ENCODE peak calls at places on chromosomes 11 and 22, in nine cellular contexts. G is amygdala; X is NCI-H1417 treated with DMSO at 0.1 percent for 48 hours; W is GDM1; R is A172; H is activated T-cell treated with anti-CD3 and anti-CD28 coated beads, Interleukin-2, amount 50 U/mL, for 1 hour; O is nephron progenitor cell; T is pancreas; L is RWPE1. K is an unnamed sample.

GRCh38 chr11:73257342-73258103 is 14.6 kb upstream of the P2RY6 start:
- DNase-seq in L (peak; percentile 50), T (no peak), G (no peak), O (peak; percentile 36), H (no peak), X (no peak), W (no peak), R (peak; percentile 90), K (no peak)

GRCh38 chr22:35043251-35043931 is 22.6 kb upstream of the ISX start:
- DNase-seq in O (no peak), H (no peak), L (peak; percentile 7), G (no peak), R (no peak), X (no peak), T (no peak), W (no peak), K (no peak)

GRCh38 chr11:93972790-93973189 is 48.4 kb upstream of the HEPHL1 start:
- DNase-seq in T (no peak), L (no peak), O (no peak), X (no peak), W (no peak), G (no peak), H (no peak), R (no peak), K (no peak)

GRCh38 chr22:45788530-45788929 is 116.9 kb downstream of the ATXN10 start:
- DNase-seq in R (no peak), O (no peak), W (no peak), H (no peak), X (no peak), G (no peak), L (no peak), T (no peak), K (no peak)

GRCh38 chr11:91794146-91794545 is 430.5 kb upstream of the FAT3 start:
- DNase-seq in G (no peak), T (no peak), H (no peak), W (no peak), O (no peak), X (no peak), R (no peak), L (no peak), K (no peak)

GRCh38 chr11:11620251-11620965 is 1.4 kb downstream of the GALNT18 start:
- DNase-seq in R (no peak), O (peak; percentile 66), G (no peak), T (peak; percentile 57), H (no peak), X (no peak), L (peak; percentile 51), W (no peak), K (no peak)

GRCh38 chr11:35364101-35364780 is 55.1 kb downstream of the SLC1A2 start:
- DNase-seq in R (peak; percentile 92), L (peak; percentile 82), G (no peak), H (no peak), X (no peak), W (no peak), T (peak; percentile 76), O (no peak), K (no peak)

GRCh38 chr11:57407521-57407920 is 17.1 kb upstream of the PRG2 start:
- DNase-seq in T (no peak), G (no peak), L (no peak), H (no peak), R (no peak), W (no peak), O (no peak), X (no peak), K (no peak)

GRCh38 chr11:20367313-20367948 is 3.9 kb downstream of the HTATIP2 start:
- DNase-seq in X (no peak), G (no peak), R (peak; percentile 92), W (no peak), T (no peak), L (peak; percentile 93), H (peak; percentile 28), O (no peak), K (no peak)

GRCh38 chr11:129724866-129725265 is 90.8 kb upstream of the TMEM45B start:
- DNase-seq in T (no peak), X (no peak), R (no peak), L (peak; percentile 38), W (no peak), H (no peak), O (no peak), G (no peak), K (no peak)

GRCh38 chr22:30104501-30105156 is 24.4 kb downstream of the HORMAD2 start:
- DNase-seq in W (no peak), X (no peak), L (no peak), T (no peak), H (no peak), O (no peak), G (no peak), R (no peak), K (no peak)

GRCh38 chr11:102469196-102469821 is 16.7 kb upstream of the TMEM123 start:
- DNase-seq in W (no peak), X (no peak), O (no peak), R (no peak), G (no peak), T (peak; percentile 22), L (no peak), H (no peak), K (no peak)

GRCh38 chr11:118379497-118379896 is 20.1 kb downstream of the UBE4A start:
- DNase-seq in L (no peak), X (no peak), W (no peak), O (no peak), R (no peak), G (no peak), T (no peak), H (no peak), K (no peak)

GRCh38 chr11:12430351-12430750 is 53.0 kb downstream of the PARVA start:
- DNase-seq in L (peak; percentile 55), G (no peak), O (no peak), T (no peak), R (peak; percentile 18), W (no peak), H (no peak), X (no peak), K (no peak)

GRCh38 chr11:104630352-104630751 is 267.9 kb downstream of the CASP12 start:
- DNase-seq in L (no peak), R (no peak), H (no peak), W (no peak), X (no peak), G (no peak), O (no peak), T (no peak), K (no peak)

GRCh38 chr11:64241430-64242153 is 697 bp downstream of the FKBP2 start:
- DNase-seq in R (peak; percentile 96), H (peak; percentile 100), O (peak; percentile 100), X (peak; percentile 96), G (peak; percentile 99), L (peak; percentile 95), T (peak; percentile 100), W (peak; percentile 100), K (peak; percentile 99)

GRCh38 chr22:41052661-41053490 is 39.5 kb upstream of the EP300 start:
- DNase-seq in L (no peak), R (no peak), T (no peak), W (no peak), O (no peak), G (no peak), X (no peak), H (no peak), K (no peak)

GRCh38 chr11:45857834-45858492 is 10.7 kb downstream of the CRY2 start:
- DNase-seq in H (no peak), T (peak; percentile 71), W (no peak), O (no peak), R (peak; percentile 48), L (no peak), G (no peak), X (no peak), K (no peak)

GRCh38 chr11:122107045-122107444 is 9.0 kb downstream of the BLID start:
- DNase-seq in W (no peak), L (no peak), R (no peak), G (no peak), H (no peak), T (no peak), X (no peak), O (no peak), K (no peak)

GRCh38 chr11:14905104-14906033 is 13.3 kb upstream of the CYP2R1 start:
- DNase-seq in X (no peak), T (peak; percentile 80), W (no peak), G (no peak), O (no peak), L (no peak), R (no peak), H (peak; percentile 79), K (peak; percentile 53)

GRCh38 chr11:69662021-69662698 is 13.0 kb downstream of the LTO1 start:
- DNase-seq in O (no peak), W (no peak), R (no peak), T (no peak), L (no peak), H (no peak), G (no peak), X (no peak), K (no peak)

GRCh38 chr11:100918551-100919500 is 210.8 kb downstream of the PGR start:
- DNase-seq in T (peak; percentile 11), G (no peak), R (no peak), O (no peak), L (no peak), W (no peak), X (peak; percentile 5), H (no peak), K (no peak)

GRCh38 chr11:130166457-130166784 is 6.8 kb downstream of the ST14 start:
- DNase-seq in L (peak; percentile 95), O (no peak), G (no peak), T (no peak), X (no peak), H (no peak), W (no peak), R (peak; percentile 95), K (no peak)

GRCh38 chr11:109644158-109644557 is 222.2 kb downstream of the C11orf87 start:
- DNase-seq in R (peak; percentile 14), T (peak; percentile 19), L (no peak), O (no peak), X (peak; percentile 67), H (no peak), W (no peak), G (peak; percentile 44), K (no peak)

GRCh38 chr11:15145635-15146034 is 30.9 kb downstream of the INSC start:
- DNase-seq in O (no peak), G (no peak), H (no peak), X (no peak), W (peak; percentile 47), L (no peak), T (no peak), R (no peak), K (no peak)

GRCh38 chr22:45425101-45425500 is 11.6 kb downstream of the RIBC2 start:
- DNase-seq in W (no peak), T (no peak), X (no peak), R (no peak), H (no peak), G (no peak), L (no peak), O (no peak), K (no peak)

GRCh38 chr11:76077575-76078150 is 128.6 kb downstream of the WNT11 start:
- DNase-seq in H (no peak), X (no peak), W (no peak), L (no peak), O (no peak), R (no peak), T (no peak), G (no peak), K (no peak)

GRCh38 chr11:128171496-128171895 is 415.9 kb downstream of the ETS1 start:
- DNase-seq in W (no peak), L (peak; percentile 77), T (no peak), O (no peak), H (no peak), G (no peak), X (no peak), R (peak; percentile 23), K (no peak)

GRCh38 chr11:118012083-118012669 is 26.0 kb downstream of the IL10RA start:
- DNase-seq in W (peak; percentile 95), L (peak; percentile 64), X (no peak), H (no peak), G (no peak), O (no peak), R (peak; percentile 27), T (no peak), K (no peak)

GRCh38 chr22:32596471-32596870 is 121.9 kb downstream of the FBXO7 start:
- DNase-seq in H (no peak), R (no peak), G (no peak), W (no peak), X (no peak), O (no peak), T (no peak), L (peak; percentile 49), K (no peak)

GRCh38 chr11:12884751-12885318 is 124.3 kb upstream of the RASSF10 start:
- DNase-seq in G (no peak), X (no peak), T (no peak), R (no peak), L (no peak), H (no peak), O (no peak), W (no peak), K (no peak)

K was measured in effector memory CD4-positive, alpha-beta T cell.